ENCODE peak calls at places on chromosomes 7 and 10, in seven cellular contexts. One of them, this sample, is unnamed.

GRCh38 chr10:86348321-86349210 is 18.0 kb downstream of the GRID1 start:
- DNase-seq in GM12878: no peak
- DNase-seq in H1: no peak
- DNase-seq in HCT116: no peak
- DNase-seq in SK-N-SH: peak
- DNase-seq in HepG2: peak
- DNase-seq in K562: peak
- DNase-seq in this sample: no peak

GRCh38 chr7:152459724-152460251 is 24.0 kb upstream of the KMT2C start:
- DNase-seq in GM12878: no peak
- DNase-seq in H1: no peak
- DNase-seq in HCT116: no peak
- DNase-seq in SK-N-SH: peak
- DNase-seq in HepG2: no peak
- DNase-seq in K562: peak
- DNase-seq in this sample: peak

GRCh38 chr10:3734111-3734510 is 50.9 kb downstream of the KLF6 start:
- DNase-seq in GM12878: no peak
- DNase-seq in H1: no peak
- DNase-seq in HCT116: no peak
- DNase-seq in SK-N-SH: no peak
- DNase-seq in HepG2: no peak
- DNase-seq in K562: no peak
- DNase-seq in this sample: no peak

GRCh38 chr7:138338361-138338760 is 121.7 kb upstream of the TRIM24 start:
- DNase-seq in GM12878: no peak
- DNase-seq in H1: no peak
- DNase-seq in HCT116: no peak
- DNase-seq in SK-N-SH: peak
- DNase-seq in HepG2: no peak
- DNase-seq in K562: no peak
- DNase-seq in this sample: peak

GRCh38 chr10:4511559-4511958 is 314.4 kb upstream of the AKR1E2 start:
- DNase-seq in GM12878: no peak
- DNase-seq in H1: no peak
- DNase-seq in HCT116: no peak
- DNase-seq in SK-N-SH: no peak
- DNase-seq in HepG2: no peak
- DNase-seq in K562: no peak
- DNase-seq in this sample: no peak

GRCh38 chr10:100571069-100571817 is 35.5 kb downstream of the HIF1AN start:
- DNase-seq in GM12878: no peak
- DNase-seq in H1: no peak
- DNase-seq in HCT116: no peak
- DNase-seq in SK-N-SH: peak
- DNase-seq in HepG2: no peak
- DNase-seq in K562: no peak
- DNase-seq in this sample: no peak

GRCh38 chr7:100893318-100893895 is 2.3 kb downstream of the ACHE start:
- DNase-seq in GM12878: no peak
- DNase-seq in H1: no peak
- DNase-seq in HCT116: no peak
- DNase-seq in SK-N-SH: no peak
- DNase-seq in HepG2: no peak
- DNase-seq in K562: no peak
- DNase-seq in this sample: no peak

GRCh38 chr10:132535065-132535651 is 2.4 kb upstream of the INPP5A start:
- DNase-seq in GM12878: no peak
- DNase-seq in H1: no peak
- DNase-seq in HCT116: no peak
- DNase-seq in SK-N-SH: no peak
- DNase-seq in HepG2: no peak
- DNase-seq in K562: no peak
- DNase-seq in this sample: no peak

GRCh38 chr7:149732611-149733010 is 40.8 kb downstream of the ZNF467 start:
- DNase-seq in GM12878: no peak
- DNase-seq in H1: no peak
- DNase-seq in HCT116: no peak
- DNase-seq in SK-N-SH: no peak
- DNase-seq in HepG2: no peak
- DNase-seq in K562: no peak
- DNase-seq in this sample: no peak

GRCh38 chr7:84497873-84498272 is 303.3 kb upstream of the SEMA3A start:
- DNase-seq in GM12878: no peak
- DNase-seq in H1: no peak
- DNase-seq in HCT116: no peak
- DNase-seq in SK-N-SH: no peak
- DNase-seq in HepG2: no peak
- DNase-seq in K562: no peak
- DNase-seq in this sample: no peak

GRCh38 chr7:29488203-29488970 is 75.2 kb upstream of the PRR15 start:
- DNase-seq in GM12878: no peak
- DNase-seq in H1: no peak
- DNase-seq in HCT116: no peak
- DNase-seq in SK-N-SH: no peak
- DNase-seq in HepG2: peak
- DNase-seq in K562: no peak
- DNase-seq in this sample: no peak

GRCh38 chr7:128937647-128938523 is at the start of gene IRF5:
- DNase-seq in GM12878: no peak
- DNase-seq in H1: no peak
- DNase-seq in HCT116: peak
- DNase-seq in SK-N-SH: peak
- DNase-seq in HepG2: no peak
- DNase-seq in K562: no peak
- DNase-seq in this sample: peak

GRCh38 chr7:147428075-147428474 is 1162.5 kb upstream of the C7orf33 start:
- DNase-seq in GM12878: no peak
- DNase-seq in H1: no peak
- DNase-seq in HCT116: no peak
- DNase-seq in SK-N-SH: no peak
- DNase-seq in HepG2: no peak
- DNase-seq in K562: no peak
- DNase-seq in this sample: no peak

GRCh38 chr7:51577390-51577789 is 260.8 kb upstream of the COBL start:
- DNase-seq in GM12878: no peak
- DNase-seq in H1: no peak
- DNase-seq in HCT116: no peak
- DNase-seq in SK-N-SH: no peak
- DNase-seq in HepG2: no peak
- DNase-seq in K562: peak
- DNase-seq in this sample: no peak

GRCh38 chr7:159105845-159106614 is 38.6 kb downstream of the VIPR2 start:
- DNase-seq in GM12878: no peak
- DNase-seq in H1: no peak
- DNase-seq in HCT116: no peak
- DNase-seq in SK-N-SH: no peak
- DNase-seq in HepG2: no peak
- DNase-seq in K562: no peak
- DNase-seq in this sample: no peak

GRCh38 chr7:50717186-50717585 is 65.5 kb downstream of the GRB10 start:
- DNase-seq in GM12878: no peak
- DNase-seq in H1: no peak
- DNase-seq in HCT116: no peak
- DNase-seq in SK-N-SH: no peak
- DNase-seq in HepG2: no peak
- DNase-seq in K562: no peak
- DNase-seq in this sample: no peak

GRCh38 chr7:71411475-71411874 is 279.5 kb downstream of the GALNT17 start:
- DNase-seq in GM12878: no peak
- DNase-seq in H1: no peak
- DNase-seq in HCT116: no peak
- DNase-seq in SK-N-SH: no peak
- DNase-seq in HepG2: no peak
- DNase-seq in K562: no peak
- DNase-seq in this sample: no peak

GRCh38 chr7:144565586-144565985 is 162.1 kb upstream of the NOBOX start:
- DNase-seq in GM12878: no peak
- DNase-seq in H1: no peak
- DNase-seq in HCT116: no peak
- DNase-seq in SK-N-SH: no peak
- DNase-seq in HepG2: no peak
- DNase-seq in K562: no peak
- DNase-seq in this sample: no peak

GRCh38 chr7:42143605-42144252 is 93.3 kb downstream of the GLI3 start:
- DNase-seq in GM12878: no peak
- DNase-seq in H1: no peak
- DNase-seq in HCT116: no peak
- DNase-seq in SK-N-SH: no peak
- DNase-seq in HepG2: no peak
- DNase-seq in K562: no peak
- DNase-seq in this sample: no peak

GRCh38 chr7:105656922-105657521 is 75.7 kb upstream of the EFCAB10 start:
- DNase-seq in GM12878: no peak
- DNase-seq in H1: no peak
- DNase-seq in HCT116: peak
- DNase-seq in SK-N-SH: peak
- DNase-seq in HepG2: no peak
- DNase-seq in K562: peak
- DNase-seq in this sample: no peak

GRCh38 chr7:102860351-102860811 is 52.4 kb upstream of the LRRC17 start:
- DNase-seq in GM12878: no peak
- DNase-seq in H1: no peak
- DNase-seq in HCT116: no peak
- DNase-seq in SK-N-SH: peak
- DNase-seq in HepG2: peak
- DNase-seq in K562: no peak
- DNase-seq in this sample: no peak

GRCh38 chr7:43649755-43650274 is 66.9 kb downstream of the STK17A start:
- DNase-seq in GM12878: peak
- DNase-seq in H1: no peak
- DNase-seq in HCT116: no peak
- DNase-seq in SK-N-SH: no peak
- DNase-seq in HepG2: no peak
- DNase-seq in K562: no peak
- DNase-seq in this sample: peak

GRCh38 chr7:71868797-71869196 is 543.3 kb downstream of the CALN1 start:
- DNase-seq in GM12878: no peak
- DNase-seq in H1: no peak
- DNase-seq in HCT116: no peak
- DNase-seq in SK-N-SH: no peak
- DNase-seq in HepG2: no peak
- DNase-seq in K562: peak
- DNase-seq in this sample: no peak

GRCh38 chr10:44955408-44956070 is 4.1 kb upstream of the RASSF4 start:
- DNase-seq in GM12878: no peak
- DNase-seq in H1: no peak
- DNase-seq in HCT116: no peak
- DNase-seq in SK-N-SH: no peak
- DNase-seq in HepG2: no peak
- DNase-seq in K562: no peak
- DNase-seq in this sample: no peak

GRCh38 chr10:46547331-46547880 is 9.1 kb downstream of the GPRIN2 start:
- DNase-seq in GM12878: no peak
- DNase-seq in H1: no peak
- DNase-seq in HCT116: no peak
- DNase-seq in SK-N-SH: peak
- DNase-seq in HepG2: no peak
- DNase-seq in K562: no peak
- DNase-seq in this sample: no peak

GRCh38 chr7:128392446-128393327 is 17.1 kb downstream of the IMPDH1 start:
- DNase-seq in GM12878: no peak
- DNase-seq in H1: no peak
- DNase-seq in HCT116: no peak
- DNase-seq in SK-N-SH: no peak
- DNase-seq in HepG2: no peak
- DNase-seq in K562: no peak
- DNase-seq in this sample: no peak

GRCh38 chr10:97401455-97401919 is 347 bp upstream of the RRP12 start:
- DNase-seq in GM12878: no peak
- DNase-seq in H1: no peak
- DNase-seq in HCT116: no peak
- DNase-seq in SK-N-SH: no peak
- DNase-seq in HepG2: no peak
- DNase-seq in K562: no peak
- DNase-seq in this sample: no peak
- TF ChIP-seq JUND in GM12878: no peak
- TF ChIP-seq JUND in H1: no peak
- TF ChIP-seq JUND in HCT116: no peak
- TF ChIP-seq JUND in SK-N-SH: no peak
- TF ChIP-seq JUND in HepG2: no peak
- TF ChIP-seq JUND in K562: no peak
- TF ChIP-seq JUND in this sample: no peak

DNA sequence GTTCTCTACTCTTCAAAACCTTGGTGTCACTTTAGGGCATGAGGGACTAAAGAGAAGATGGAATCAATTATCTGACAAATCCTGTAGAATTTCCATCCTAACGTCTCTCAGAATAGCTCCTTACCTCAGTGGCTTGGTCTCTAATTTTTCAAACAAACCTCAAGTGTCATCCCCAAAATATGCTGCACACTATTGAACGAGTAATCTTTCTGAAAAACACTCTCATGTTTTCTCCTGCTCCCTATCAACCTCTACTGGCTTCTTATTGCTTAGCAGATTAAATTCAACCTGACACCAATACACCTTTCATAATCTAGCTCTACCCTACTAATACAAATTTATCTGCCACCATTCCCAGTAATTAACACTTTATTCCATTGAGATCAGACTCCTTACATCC is 8.5 kb downstream of the CNOT4 start:
- DNase-seq in GM12878: no peak
- DNase-seq in H1: no peak
- DNase-seq in HCT116: no peak
- DNase-seq in SK-N-SH: no peak
- DNase-seq in HepG2: no peak
- DNase-seq in K562: no peak
- DNase-seq in this sample: no peak
- TF ChIP-seq JUND in GM12878: no peak
- TF ChIP-seq JUND in H1: no peak
- TF ChIP-seq JUND in HCT116: no peak
- TF ChIP-seq JUND in SK-N-SH: no peak
- TF ChIP-seq JUND in HepG2: no peak
- TF ChIP-seq JUND in K562: no peak
- TF ChIP-seq JUND in this sample: no peak

GRCh38 chr7:11458736-11459483 is 373.1 kb downstream of the THSD7A start:
- DNase-seq in GM12878: no peak
- DNase-seq in H1: no peak
- DNase-seq in HCT116: no peak
- DNase-seq in SK-N-SH: no peak
- DNase-seq in HepG2: no peak
- DNase-seq in K562: no peak
- DNase-seq in this sample: no peak
- TF ChIP-seq JUND in GM12878: no peak
- TF ChIP-seq JUND in H1: no peak
- TF ChIP-seq JUND in HCT116: no peak
- TF ChIP-seq JUND in SK-N-SH: no peak
- TF ChIP-seq JUND in HepG2: no peak
- TF ChIP-seq JUND in K562: no peak
- TF ChIP-seq JUND in this sample: no peak

DNA sequence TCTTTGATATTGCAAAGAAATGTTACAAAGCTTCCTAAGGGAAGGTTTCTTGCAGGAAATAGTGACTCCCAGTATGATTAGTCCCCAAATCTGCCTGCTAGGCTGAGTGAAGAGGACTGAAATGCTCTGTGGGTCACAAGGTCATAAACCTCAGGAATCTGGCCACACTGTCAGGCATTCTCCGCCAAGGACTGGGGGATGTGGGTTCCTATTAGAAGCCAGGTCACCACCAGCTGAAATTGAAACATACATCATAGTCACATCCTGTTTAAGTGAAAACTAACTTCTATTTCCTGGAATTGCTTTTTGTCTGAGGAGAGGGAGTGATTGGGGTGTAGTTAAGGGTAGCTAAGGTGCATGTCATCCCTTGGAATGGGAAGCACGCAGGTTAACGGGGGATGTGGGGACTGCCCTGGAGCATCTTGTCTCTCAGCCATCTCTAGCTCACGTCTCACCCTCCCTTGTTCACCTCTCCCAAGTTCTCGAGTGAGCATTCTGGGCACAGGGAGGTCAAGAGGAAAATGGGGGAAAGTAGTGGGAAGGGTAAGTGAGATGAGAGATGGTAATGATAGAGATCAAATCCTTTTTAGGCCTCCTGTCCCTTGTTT is 12.0 kb upstream of the GSAP start:
- DNase-seq in GM12878: no peak
- DNase-seq in H1: no peak
- DNase-seq in HCT116: no peak
- DNase-seq in SK-N-SH: no peak
- DNase-seq in HepG2: no peak
- DNase-seq in K562: no peak
- DNase-seq in this sample: no peak
- TF ChIP-seq JUND in GM12878: no peak
- TF ChIP-seq JUND in H1: no peak
- TF ChIP-seq JUND in HCT116: no peak
- TF ChIP-seq JUND in SK-N-SH: no peak
- TF ChIP-seq JUND in HepG2: no peak
- TF ChIP-seq JUND in K562: no peak
- TF ChIP-seq JUND in this sample: no peak